ENCODE peak calls at places on chromosome 16, in nine cellular contexts. One of them, this sample, is unnamed.

GRCh38 chr16:84453061-84453752 is 51.3 kb downstream of the MEAK7 start:
- DNase-seq in tibial nerve: no peak
- DNase-seq in A549: no peak
- DNase-seq in sigmoid colon: peak; percentile 46
- DNase-seq in transverse colon: no peak
- DNase-seq in stomach: no peak
- DNase-seq in ovary: peak; percentile 25
- DNase-seq in SK-N-SH: no peak
- DNase-seq in GM12878: no peak
- DNase-seq in this sample: peak; percentile 64

GRCh38 chr16:82439678-82440293 is 187.0 kb upstream of the CDH13 start:
- DNase-seq in tibial nerve: no peak
- DNase-seq in A549: peak; percentile 45
- DNase-seq in sigmoid colon: no peak
- DNase-seq in transverse colon: no peak
- DNase-seq in stomach: no peak
- DNase-seq in ovary: no peak
- DNase-seq in SK-N-SH: peak; percentile 60
- DNase-seq in GM12878: no peak
- DNase-seq in this sample: no peak

GRCh38 chr16:87337247-87337646 is 20.1 kb upstream of the C16orf95 start:
- DNase-seq in tibial nerve: no peak
- DNase-seq in A549: no peak
- DNase-seq in sigmoid colon: no peak
- DNase-seq in transverse colon: no peak
- DNase-seq in stomach: no peak
- DNase-seq in ovary: no peak
- DNase-seq in SK-N-SH: peak; percentile 82
- DNase-seq in GM12878: no peak
- DNase-seq in this sample: no peak

GRCh38 chr16:56019274-56019673 is 144.1 kb upstream of the CES5A start:
- DNase-seq in tibial nerve: no peak
- DNase-seq in A549: no peak
- DNase-seq in sigmoid colon: no peak
- DNase-seq in transverse colon: no peak
- DNase-seq in stomach: no peak
- DNase-seq in ovary: no peak
- DNase-seq in SK-N-SH: peak; percentile 54
- DNase-seq in GM12878: no peak
- DNase-seq in this sample: no peak

GRCh38 chr16:5709889-5710288 is 612.3 kb upstream of the EEF2KMT start:
- DNase-seq in tibial nerve: no peak
- DNase-seq in A549: no peak
- DNase-seq in sigmoid colon: no peak
- DNase-seq in transverse colon: no peak
- DNase-seq in stomach: no peak
- DNase-seq in ovary: no peak
- DNase-seq in SK-N-SH: no peak
- DNase-seq in GM12878: no peak
- DNase-seq in this sample: no peak

GRCh38 chr16:9836118-9836736 is 346.0 kb downstream of the GRIN2A start:
- DNase-seq in tibial nerve: no peak
- DNase-seq in A549: no peak
- DNase-seq in sigmoid colon: no peak
- DNase-seq in transverse colon: no peak
- DNase-seq in stomach: no peak
- DNase-seq in ovary: no peak
- DNase-seq in SK-N-SH: no peak
- DNase-seq in GM12878: no peak
- DNase-seq in this sample: no peak

GRCh38 chr16:62445909-62446308 is 409.7 kb upstream of the CDH8 start:
- DNase-seq in tibial nerve: no peak
- DNase-seq in A549: no peak
- DNase-seq in sigmoid colon: no peak
- DNase-seq in transverse colon: no peak
- DNase-seq in stomach: no peak
- DNase-seq in ovary: no peak
- DNase-seq in SK-N-SH: no peak
- DNase-seq in GM12878: no peak
- DNase-seq in this sample: no peak

GRCh38 chr16:66001432-66001831 is 365.1 kb upstream of the CDH5 start:
- DNase-seq in tibial nerve: no peak
- DNase-seq in A549: no peak
- DNase-seq in sigmoid colon: no peak
- DNase-seq in transverse colon: no peak
- DNase-seq in stomach: no peak
- DNase-seq in ovary: no peak
- DNase-seq in SK-N-SH: no peak
- DNase-seq in GM12878: no peak
- DNase-seq in this sample: no peak

GRCh38 chr16:55470533-55471371 is 8.2 kb upstream of the MMP2 start:
- DNase-seq in tibial nerve: no peak
- DNase-seq in A549: no peak
- DNase-seq in sigmoid colon: no peak
- DNase-seq in transverse colon: no peak
- DNase-seq in stomach: peak; percentile 49
- DNase-seq in ovary: no peak
- DNase-seq in SK-N-SH: no peak
- DNase-seq in GM12878: no peak
- DNase-seq in this sample: no peak

GRCh38 chr16:51880776-51881175 is 666.2 kb downstream of the TOX3 start:
- DNase-seq in tibial nerve: no peak
- DNase-seq in A549: peak; percentile 28
- DNase-seq in sigmoid colon: no peak
- DNase-seq in transverse colon: no peak
- DNase-seq in stomach: no peak
- DNase-seq in ovary: no peak
- DNase-seq in SK-N-SH: no peak
- DNase-seq in GM12878: no peak
- DNase-seq in this sample: no peak

GRCh38 chr16:74448990-74449389 is 27.7 kb upstream of the CLEC18B start:
- DNase-seq in tibial nerve: peak; percentile 78
- DNase-seq in A549: peak; percentile 59
- DNase-seq in sigmoid colon: peak; percentile 87
- DNase-seq in transverse colon: peak; percentile 56
- DNase-seq in stomach: peak; percentile 41
- DNase-seq in ovary: peak; percentile 71
- DNase-seq in SK-N-SH: no peak
- DNase-seq in GM12878: no peak
- DNase-seq in this sample: peak; percentile 77

GRCh38 chr16:3175157-3176153 is 12.5 kb upstream of the OR1F1 start:
- DNase-seq in tibial nerve: no peak
- DNase-seq in A549: peak; percentile 71
- DNase-seq in sigmoid colon: peak; percentile 50
- DNase-seq in transverse colon: no peak
- DNase-seq in stomach: no peak
- DNase-seq in ovary: no peak
- DNase-seq in SK-N-SH: no peak
- DNase-seq in GM12878: no peak
- DNase-seq in this sample: no peak

GRCh38 chr16:10122546-10122945 is 59.7 kb downstream of the GRIN2A start:
- DNase-seq in tibial nerve: no peak
- DNase-seq in A549: peak; percentile 10
- DNase-seq in sigmoid colon: no peak
- DNase-seq in transverse colon: no peak
- DNase-seq in stomach: no peak
- DNase-seq in ovary: no peak
- DNase-seq in SK-N-SH: peak; percentile 41
- DNase-seq in GM12878: no peak
- DNase-seq in this sample: no peak

GRCh38 chr16:19167710-19168172 is 299 bp upstream of the SYT17 start:
- DNase-seq in tibial nerve: no peak
- DNase-seq in A549: peak; percentile 80
- DNase-seq in sigmoid colon: no peak
- DNase-seq in transverse colon: peak; percentile 83
- DNase-seq in stomach: peak; percentile 81
- DNase-seq in ovary: peak; percentile 50
- DNase-seq in SK-N-SH: peak; percentile 93
- DNase-seq in GM12878: no peak
- DNase-seq in this sample: no peak

GRCh38 chr16:67844441-67844840 is 2.3 kb upstream of the NUTF2 start:
- DNase-seq in tibial nerve: no peak
- DNase-seq in A549: no peak
- DNase-seq in sigmoid colon: no peak
- DNase-seq in transverse colon: no peak
- DNase-seq in stomach: no peak
- DNase-seq in ovary: no peak
- DNase-seq in SK-N-SH: no peak
- DNase-seq in GM12878: no peak
- DNase-seq in this sample: no peak

GRCh38 chr16:17526956-17527355 is 56.2 kb upstream of the XYLT1 start:
- DNase-seq in tibial nerve: no peak
- DNase-seq in A549: no peak
- DNase-seq in sigmoid colon: no peak
- DNase-seq in transverse colon: no peak
- DNase-seq in stomach: no peak
- DNase-seq in ovary: no peak
- DNase-seq in SK-N-SH: no peak
- DNase-seq in GM12878: no peak
- DNase-seq in this sample: no peak

DNA sequence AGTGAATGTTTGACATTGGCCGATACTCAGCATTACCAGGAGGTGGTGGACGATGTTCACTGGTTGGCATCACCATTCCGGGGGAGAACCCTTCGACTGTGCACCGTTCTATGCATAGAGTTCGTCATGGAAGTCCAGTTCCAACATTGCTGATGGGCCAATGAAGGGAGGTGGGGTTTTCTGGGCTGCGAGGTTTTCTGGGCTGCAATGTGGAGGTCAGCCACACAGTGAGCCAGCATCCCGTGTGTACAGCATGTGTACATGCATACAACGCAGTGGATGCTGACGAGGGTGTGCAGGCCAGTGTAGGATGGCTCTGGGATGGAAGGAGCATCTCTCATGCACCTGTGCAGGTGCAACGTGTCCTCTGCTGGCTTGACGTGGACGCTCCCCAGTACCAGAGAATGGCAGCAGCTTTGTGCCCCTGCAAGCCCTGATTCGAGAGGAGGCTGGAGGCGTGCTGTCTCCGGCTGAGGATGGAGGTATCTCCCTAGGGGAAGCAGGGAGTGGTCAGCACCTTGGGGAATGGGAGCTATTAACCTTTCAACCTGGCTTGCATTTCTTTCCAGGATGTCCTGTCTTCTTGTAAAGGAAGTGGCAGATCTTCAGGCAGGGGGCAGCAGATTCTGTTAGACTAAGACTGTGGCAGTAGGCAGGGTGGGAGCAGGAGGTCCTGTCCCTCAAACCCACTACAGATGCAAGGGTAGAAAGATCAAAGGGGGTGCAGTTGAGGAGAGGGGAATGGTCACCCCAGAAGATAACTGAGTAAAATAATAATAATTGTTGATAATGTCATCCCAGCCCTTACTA is 98.2 kb downstream of the CYLD start:
- DNase-seq in tibial nerve: no peak
- DNase-seq in A549: no peak
- DNase-seq in sigmoid colon: no peak
- DNase-seq in transverse colon: no peak
- DNase-seq in stomach: no peak
- DNase-seq in ovary: no peak
- DNase-seq in SK-N-SH: no peak
- DNase-seq in GM12878: no peak
- DNase-seq in this sample: peak; percentile 52
- TF ChIP-seq CTCF in tibial nerve: no peak
- TF ChIP-seq CTCF in A549: no peak
- TF ChIP-seq CTCF in sigmoid colon: no peak
- TF ChIP-seq CTCF in transverse colon: no peak
- TF ChIP-seq CTCF in stomach: no peak
- TF ChIP-seq CTCF in ovary: no peak
- TF ChIP-seq CTCF in SK-N-SH: no peak
- TF ChIP-seq CTCF in GM12878: no peak
- TF ChIP-seq CTCF in this sample: no peak

GRCh38 chr16:88495268-88495772 is 42.2 kb downstream of the ZFPM1 start:
- DNase-seq in tibial nerve: no peak
- DNase-seq in A549: no peak
- DNase-seq in sigmoid colon: no peak
- DNase-seq in transverse colon: no peak
- DNase-seq in stomach: no peak
- DNase-seq in ovary: no peak
- DNase-seq in SK-N-SH: no peak
- DNase-seq in GM12878: no peak
- DNase-seq in this sample: no peak
- H3K27ac ChIP-seq in tibial nerve: no peak overlapping the region
- H3K27ac ChIP-seq in A549: no peak overlapping the region
- H3K27ac ChIP-seq in sigmoid colon: no peak overlapping the region
- H3K27ac ChIP-seq in transverse colon: no peak overlapping the region
- H3K27ac ChIP-seq in stomach: no peak overlapping the region
- H3K27ac ChIP-seq in ovary: no peak overlapping the region
- H3K27ac ChIP-seq in SK-N-SH: no peak overlapping the region
- H3K27ac ChIP-seq in GM12878: no peak overlapping the region
- H3K27ac ChIP-seq in this sample: no peak overlapping the region

DNA sequence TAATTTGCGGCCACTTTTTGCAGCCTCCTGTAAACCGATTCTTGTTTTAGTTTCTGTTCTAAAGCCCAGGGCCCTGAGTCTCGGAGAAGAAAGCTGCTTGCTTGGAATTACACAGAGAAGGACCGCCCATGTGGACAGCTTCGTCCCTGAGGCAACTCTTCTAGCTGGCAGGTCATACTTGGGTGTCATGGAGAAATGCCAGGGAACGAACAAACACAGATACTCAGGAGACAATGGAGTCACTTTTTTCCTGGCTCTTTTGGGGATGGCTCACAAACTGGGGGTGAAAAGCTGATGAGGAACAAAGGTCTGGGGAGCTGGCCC is 40.8 kb upstream of the GCSH start:
- DNase-seq in tibial nerve: peak; percentile 55
- DNase-seq in A549: no peak
- DNase-seq in sigmoid colon: no peak
- DNase-seq in transverse colon: no peak
- DNase-seq in stomach: no peak
- DNase-seq in ovary: no peak
- DNase-seq in SK-N-SH: no peak
- DNase-seq in GM12878: no peak
- DNase-seq in this sample: no peak
- TF ChIP-seq EP300 in tibial nerve: no peak
- TF ChIP-seq EP300 in A549: no peak
- TF ChIP-seq EP300 in sigmoid colon: no peak
- TF ChIP-seq EP300 in transverse colon: no peak
- TF ChIP-seq EP300 in stomach: no peak
- TF ChIP-seq EP300 in ovary: no peak
- TF ChIP-seq EP300 in SK-N-SH: no peak
- TF ChIP-seq EP300 in GM12878: no peak
- TF ChIP-seq EP300 in this sample: no peak

DNA sequence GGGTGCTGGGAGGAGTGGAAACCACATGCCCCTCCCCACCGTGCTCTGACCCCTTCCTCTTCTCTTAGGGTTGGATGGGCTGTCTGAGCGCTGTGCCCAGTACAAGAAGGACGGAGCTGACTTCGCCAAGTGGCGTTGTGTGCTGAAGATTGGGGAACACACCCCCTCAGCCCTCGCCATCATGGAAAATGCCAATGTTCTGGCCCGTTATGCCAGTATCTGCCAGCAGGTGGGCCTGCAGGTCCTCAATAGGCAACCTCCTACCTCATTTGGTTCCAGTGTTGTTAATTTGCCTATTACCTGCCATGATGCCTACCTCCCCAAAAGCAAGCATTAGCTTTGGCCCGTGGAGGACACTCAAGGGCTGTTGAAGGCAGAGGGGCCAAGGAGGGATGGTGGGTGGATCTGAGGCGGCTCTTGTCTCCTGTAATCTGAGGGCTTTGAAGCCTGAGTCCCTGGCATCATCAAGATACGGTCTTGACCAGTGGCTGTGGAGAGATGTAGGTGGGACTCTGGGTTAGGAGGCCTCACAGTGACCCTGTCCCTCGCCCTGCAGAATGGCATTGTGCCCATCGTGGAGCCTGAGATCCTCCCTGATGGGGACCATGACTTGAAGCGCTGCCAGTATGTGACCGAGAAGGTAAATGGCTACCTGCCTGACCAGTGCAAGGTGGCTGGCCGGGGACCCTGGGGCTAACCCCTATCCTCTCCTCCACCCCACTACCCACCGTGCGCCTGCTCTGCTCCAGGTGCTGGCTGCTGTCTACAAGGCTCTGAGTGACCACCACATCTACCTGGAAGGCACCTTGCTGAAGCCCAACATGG is 3.4 kb downstream of the ALDOA start:
- DNase-seq in tibial nerve: no peak
- DNase-seq in A549: no peak
- DNase-seq in sigmoid colon: no peak
- DNase-seq in transverse colon: peak; percentile 28
- DNase-seq in stomach: no peak
- DNase-seq in ovary: no peak
- DNase-seq in SK-N-SH: peak; percentile 52
- DNase-seq in GM12878: no peak
- DNase-seq in this sample: no peak
- TF ChIP-seq CTCF in tibial nerve: no peak
- TF ChIP-seq CTCF in A549: peak; percentile 42
- TF ChIP-seq CTCF in sigmoid colon: no peak
- TF ChIP-seq CTCF in transverse colon: peak; percentile 36
- TF ChIP-seq CTCF in stomach: peak; percentile 21
- TF ChIP-seq CTCF in ovary: no peak
- TF ChIP-seq CTCF in SK-N-SH: peak; percentile 61
- TF ChIP-seq CTCF in GM12878: peak; percentile 61
- TF ChIP-seq CTCF in this sample: peak; percentile 44